ENCODE peak calls at places on chromosome 17, in five cellular contexts. X is SK-N-SH, Q is GM12878, K is K562, S is HepG2. Y is an unnamed sample.

GRCh38 chr17:47288531-47289116 is 35.0 kb downstream of the ITGB3 start:
- DNase-seq in S (no peak), Q (no peak), K (peak; percentile 86), X (no peak), Y (no peak)

GRCh38 chr17:50090071-50090470 is 5.1 kb upstream of the PDK2 start:
- DNase-seq in X (no peak), Q (no peak), S (no peak), K (no peak), Y (no peak)

GRCh38 chr17:60598001-60598736 is 1.8 kb upstream of the PPM1D start:
- DNase-seq in S (no peak), K (no peak), X (no peak), Q (no peak), Y (no peak)

GRCh38 chr17:78555741-78556401 is 21.3 kb downstream of the DNAH17 start:
- DNase-seq in X (no peak), Q (no peak), K (no peak), S (no peak), Y (no peak)

GRCh38 chr17:71759422-71760060 is 361.3 kb upstream of the SOX9 start:
- DNase-seq in S (no peak), X (no peak), K (no peak), Q (no peak), Y (no peak)

GRCh38 chr17:77728022-77728671 is 230.4 kb upstream of the TNRC6C start:
- DNase-seq in Q (no peak), K (no peak), S (peak; percentile 58), X (peak; percentile 62), Y (no peak)

GRCh38 chr17:17837966-17838962 is 1.5 kb upstream of the SREBF1 start:
- DNase-seq in K (no peak), S (peak; percentile 57), Q (no peak), X (no peak), Y (peak; percentile 72)

GRCh38 chr17:72305472-72305871 is 184.7 kb downstream of the SOX9 start:
- DNase-seq in S (no peak), K (no peak), X (no peak), Q (no peak), Y (no peak)

GRCh38 chr17:40722146-40722720 is 18.7 kb upstream of the KRT24 start:
- DNase-seq in K (no peak), S (no peak), X (no peak), Q (no peak), Y (no peak)

GRCh38 chr17:78127240-78127887 is 1.2 kb downstream of the TMC6 start:
- DNase-seq in X (peak; percentile 58), S (peak; percentile 93), Q (no peak), K (peak; percentile 46), Y (no peak)

GRCh38 chr17:63550816-63551639 is 751 bp downstream of the DCAF7 start:
- DNase-seq in X (peak; percentile 72), K (peak; percentile 41), S (peak; percentile 66), Q (no peak), Y (peak; percentile 51)

GRCh38 chr17:63433746-63434591 is 12.1 kb downstream of the CYB561 start:
- DNase-seq in S (no peak), Q (no peak), X (peak; percentile 64), K (no peak), Y (no peak)

GRCh38 chr17:72025113-72025512 is 95.7 kb upstream of the SOX9 start:
- DNase-seq in K (no peak), Q (no peak), S (no peak), X (no peak), Y (no peak)

GRCh38 chr17:82835766-82836512 is 3.9 kb downstream of the ZNF750 start:
- DNase-seq in Q (no peak), X (no peak), S (no peak), K (no peak), Y (no peak)

GRCh38 chr17:31392002-31392855 is 754 bp downstream of the RAB11FIP4 start:
- DNase-seq in S (no peak), K (no peak), Q (no peak), X (peak; percentile 79), Y (peak; percentile 55)

GRCh38 chr17:19558946-19559345 is 25.3 kb downstream of the SLC47A1 start:
- DNase-seq in S (no peak), X (no peak), Q (no peak), K (no peak), Y (no peak)

GRCh38 chr17:391850-392249 is 39.2 kb upstream of the RPH3AL start:
- DNase-seq in S (no peak), X (no peak), K (no peak), Q (no peak), Y (no peak)

GRCh38 chr17:47693667-47694017 is 319 bp upstream of the TBKBP1 start:
- DNase-seq in X (no peak), K (peak; percentile 88), S (no peak), Q (no peak), Y (no peak)

GRCh38 chr17:6374761-6375312 is 60.1 kb downstream of the AIPL1 start:
- DNase-seq in Q (no peak), S (no peak), K (no peak), X (no peak), Y (peak; percentile 61)

GRCh38 chr17:1915889-1916288 is 86.1 kb downstream of the RPA1 start:
- DNase-seq in S (no peak), X (no peak), K (no peak), Q (no peak), Y (no peak)
- TF ChIP-seq TAF1 in S (no peak), X (no peak), K (no peak), Q (no peak), Y (no peak)

DNA sequence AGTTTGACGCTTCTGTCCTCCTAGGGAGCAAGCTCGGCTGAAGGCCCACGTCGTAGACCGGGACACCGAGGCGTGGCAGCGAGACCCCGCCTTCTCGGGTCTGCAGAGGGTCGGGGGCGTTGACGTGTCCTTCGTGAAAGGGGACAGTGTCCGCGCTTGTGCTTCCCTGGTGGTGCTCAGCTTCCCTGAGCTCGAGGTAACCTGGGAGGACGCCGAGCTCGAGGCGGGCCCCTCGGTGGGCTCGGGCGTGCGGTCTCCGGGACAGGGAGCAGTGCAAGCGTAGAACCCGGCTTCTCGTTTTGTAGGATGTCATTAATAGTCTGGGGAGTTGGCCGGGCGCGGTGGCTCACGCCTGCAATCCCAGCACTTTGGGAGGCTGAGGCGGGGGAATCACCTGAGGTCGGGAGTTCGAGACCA is 667 bp downstream of the ENDOV start:
- DNase-seq in X (no peak), Q (no peak), S (no peak), K (no peak), Y (no peak)
- H3K4me3 ChIP-seq in X (peak overlapping the region; percentile 98), Q (peak overlapping the region; percentile 93), S (peak overlapping the region; percentile 90), K (peak overlapping the region; percentile 59), Y (peak overlapping the region; percentile 95)

DNA sequence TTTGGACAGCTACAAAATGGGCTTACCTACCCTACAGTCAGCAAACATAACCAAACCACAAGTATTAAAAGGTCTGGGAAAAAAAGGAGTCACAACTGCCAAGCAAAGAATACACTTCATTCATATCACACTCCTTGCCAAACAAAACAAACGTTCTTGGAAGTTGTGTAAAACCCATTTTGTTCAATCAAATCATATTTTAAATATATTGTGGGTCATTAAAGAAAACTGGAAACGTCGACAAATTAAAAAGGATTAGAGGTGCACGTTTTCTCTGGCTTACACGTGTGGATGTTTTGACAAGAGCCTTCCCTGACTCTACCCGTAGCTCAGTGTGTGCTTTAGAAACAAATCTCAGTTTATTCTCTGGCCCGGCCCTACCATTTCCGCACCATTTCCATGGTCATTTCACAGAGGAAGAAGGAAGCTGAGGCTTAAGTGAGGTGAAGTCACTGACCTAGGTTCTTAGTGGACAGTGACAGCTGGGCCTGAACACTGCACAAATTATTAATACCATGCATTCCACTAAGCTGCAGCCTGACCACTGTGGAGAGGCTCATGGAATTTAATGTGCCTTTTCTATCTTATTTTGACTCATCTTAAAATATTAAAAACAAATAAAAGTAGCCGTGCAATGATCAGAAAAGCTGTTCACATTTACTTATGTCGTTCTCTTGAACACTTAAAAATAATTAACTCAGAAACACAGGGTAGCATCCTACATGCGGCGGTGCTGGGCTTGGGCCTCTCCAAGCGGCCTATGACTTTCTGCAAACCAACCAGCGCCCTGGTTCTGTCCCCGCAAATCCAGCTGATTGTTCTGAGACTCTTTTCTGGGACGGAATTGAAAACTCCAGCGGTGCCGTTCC is 961 bp downstream of the CEP112 start:
- DNase-seq in S (peak; percentile 16), X (peak; percentile 49), K (no peak), Q (no peak), Y (no peak)
- TF ChIP-seq TAF1 in S (no peak), X (no peak), K (no peak), Q (no peak), Y (no peak)

GRCh38 chr17:42676424-42677011 is at the start of gene PLEKHH3:
- DNase-seq in Q (no peak), S (no peak), K (no peak), X (no peak), Y (no peak)

GRCh38 chr17:42675348-42675983 is 1.3 kb downstream of the PLEKHH3 start:
- DNase-seq in S (no peak), X (peak; percentile 73), K (peak; percentile 41), Q (no peak), Y (peak; percentile 65)

GRCh38 chr17:42674755-42675347 is 1.9 kb downstream of the PLEKHH3 start:
- DNase-seq in S (no peak), K (no peak), Q (no peak), X (no peak), Y (no peak)

GRCh38 chr17:42677012-42677857 is 441 bp upstream of the PLEKHH3 start:
- DNase-seq in S (peak; percentile 99), K (peak; percentile 96), X (peak; percentile 97), Q (peak; percentile 99), Y (peak; percentile 96)

DNA sequence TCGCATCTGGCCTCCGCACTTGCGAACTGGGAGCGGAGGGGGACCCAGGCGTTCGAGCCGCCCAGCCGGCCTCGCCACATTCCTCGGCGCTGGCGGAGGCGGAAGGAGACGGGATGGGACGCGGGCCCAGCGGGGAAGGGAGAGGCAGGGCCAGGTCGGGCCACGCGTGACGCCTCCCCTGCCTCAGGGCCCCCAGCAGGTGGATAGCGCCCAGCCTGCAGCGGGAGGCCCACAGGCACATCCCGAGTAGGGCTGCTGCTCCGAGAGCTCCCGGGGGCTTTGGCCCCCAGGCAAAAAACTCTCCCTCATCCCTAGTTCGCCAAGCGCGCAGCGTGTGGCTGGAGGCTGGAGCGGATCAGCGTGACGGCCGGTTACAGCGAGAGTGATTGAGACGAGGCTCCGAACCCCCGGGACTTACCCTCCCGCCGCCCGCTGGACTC is 790 bp downstream of the PLEKHH3 start:
- DNase-seq in K (peak; percentile 63), Q (no peak), X (peak; percentile 71), S (no peak), Y (no peak)
- H3K4me3 ChIP-seq in K (peak overlapping the region; percentile 61), Q (peak overlapping the region; percentile 98), X (peak overlapping the region; percentile 91), S (peak overlapping the region; percentile 83), Y (peak overlapping the region; percentile 81)